ENCODE peak calls at places on chromosomes 16 and 17, in ten cellular contexts. T is fibroblast of the aortic adventitia, R is choroid plexus epithelial cell, Y is dorsolateral prefrontal cortex, I is mammary epithelial cell, P is upper lobe of right lung, O is fibroblast of villous mesenchyme, N is fibroblast of lung, F is AG04450, X is fibroblast of mammary gland. E is an unnamed sample.

GRCh38 chr17:66829386-66829864 is 5.5 kb upstream of the CACNG5 start:
- DNase-seq in Y (no peak), O (peak; percentile 74), I (peak; percentile 44), F (peak; percentile 16), N (peak; percentile 74), P (no peak), T (peak; percentile 78), R (peak; percentile 84), X (peak; percentile 58), E (peak; percentile 40)

GRCh38 chr16:24537474-24538337 is 1.7 kb upstream of the RBBP6 start:
- DNase-seq in R (no peak), I (no peak), T (no peak), N (no peak), X (no peak), O (no peak), P (no peak), Y (no peak), F (no peak), E (no peak)

GRCh38 chr17:340074-340473 is 12.5 kb downstream of the RPH3AL start:
- DNase-seq in Y (no peak), N (no peak), O (no peak), F (no peak), X (no peak), I (no peak), R (no peak), T (no peak), P (no peak), E (no peak)

GRCh38 chr17:75959046-75959838 is 18.4 kb upstream of the FBF1 start:
- DNase-seq in X (no peak), N (no peak), O (peak; percentile 59), P (no peak), F (no peak), I (no peak), T (no peak), Y (no peak), R (no peak), E (no peak)

GRCh38 chr17:42354956-42355843 is 33.0 kb downstream of the STAT3 start:
- DNase-seq in N (peak; percentile 47), P (no peak), Y (no peak), I (peak; percentile 30), T (peak; percentile 86), F (no peak), O (peak; percentile 92), R (no peak), X (peak; percentile 70), E (no peak)

GRCh38 chr16:50731989-50732589 is 9.8 kb upstream of the CYLD start:
- DNase-seq in T (no peak), Y (no peak), F (no peak), I (no peak), X (no peak), P (no peak), N (no peak), O (no peak), R (no peak), E (no peak)

GRCh38 chr16:58196898-58197313 is 1.0 kb downstream of the CSNK2A2 start:
- DNase-seq in O (peak; percentile 14), X (peak; percentile 69), P (no peak), R (peak; percentile 6), N (peak; percentile 52), Y (no peak), I (peak; percentile 11), T (peak; percentile 10), F (no peak), E (no peak)

GRCh38 chr16:31428638-31429247 is 583 bp upstream of the COX6A2 start:
- DNase-seq in Y (no peak), T (no peak), P (no peak), N (no peak), O (no peak), F (no peak), R (no peak), X (no peak), I (peak; percentile 59), E (no peak)

GRCh38 chr16:64253525-64253924 is 868.3 kb downstream of the CDH11 start:
- DNase-seq in N (no peak), X (no peak), P (no peak), O (no peak), R (no peak), F (no peak), T (no peak), Y (no peak), I (no peak), E (no peak)

GRCh38 chr17:36856169-36856568 is 81.1 kb upstream of the LHX1 start:
- DNase-seq in T (no peak), R (no peak), Y (no peak), X (no peak), P (no peak), I (peak; percentile 89), O (no peak), F (no peak), N (no peak), E (no peak)

GRCh38 chr17:39595928-39596327 is 11.8 kb downstream of the NEUROD2 start:
- DNase-seq in F (no peak), X (no peak), P (no peak), O (no peak), Y (no peak), T (no peak), N (no peak), R (no peak), I (no peak), E (no peak)

GRCh38 chr17:3656353-3656752 is 12.0 kb downstream of the TAX1BP3 start:
- DNase-seq in Y (no peak), X (no peak), R (no peak), P (no peak), I (no peak), N (no peak), F (no peak), T (no peak), O (no peak), E (no peak)

GRCh38 chr17:3658784-3659449 is 9.5 kb downstream of the TAX1BP3 start:
- DNase-seq in T (no peak), P (no peak), N (no peak), Y (no peak), F (no peak), O (no peak), I (no peak), X (no peak), R (no peak), E (no peak)

GRCh38 chr17:3657874-3658783 is 10.2 kb downstream of the TAX1BP3 start:
- DNase-seq in N (no peak), I (no peak), F (no peak), P (no peak), Y (no peak), T (no peak), X (no peak), O (no peak), R (no peak), E (no peak)

GRCh38 chr17:3656755-3657587 is 11.4 kb downstream of the TAX1BP3 start:
- DNase-seq in F (no peak), X (no peak), P (no peak), O (no peak), T (no peak), N (no peak), I (no peak), Y (no peak), R (no peak), E (no peak)

DNA sequence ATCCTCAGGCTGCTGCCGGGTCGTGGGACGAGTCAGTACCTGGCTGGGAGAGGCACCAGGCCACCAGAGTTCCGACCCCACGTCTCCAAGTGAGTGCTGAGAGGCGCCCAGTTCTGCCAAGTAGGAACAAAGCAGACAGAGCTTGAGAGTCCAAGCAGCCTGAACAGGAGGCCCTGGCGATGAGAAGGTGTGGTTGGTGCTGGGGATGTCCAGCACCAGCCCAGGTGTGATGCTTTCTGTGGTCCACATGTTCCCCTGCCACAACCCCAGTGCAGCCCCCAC is 10.8 kb downstream of the TAX1BP3 start:
- DNase-seq in R (no peak), F (no peak), I (no peak), N (no peak), T (no peak), X (no peak), Y (no peak), P (no peak), O (no peak), E (no peak)
- H3K4me3 ChIP-seq in R (no peak overlapping the region), F (no peak overlapping the region), I (no peak overlapping the region), N (no peak overlapping the region), T (no peak overlapping the region), X (no peak overlapping the region), Y (no peak overlapping the region), P (no peak overlapping the region), O (no peak overlapping the region), E (no peak overlapping the region)

GRCh38 chr16:769201-769769 is 8.8 kb downstream of the MSLN start:
- DNase-seq in R (no peak), T (no peak), F (no peak), O (no peak), N (no peak), X (no peak), Y (no peak), P (no peak), I (no peak), E (no peak)
- H3K4me3 ChIP-seq in R (no peak overlapping the region), T (no peak overlapping the region), F (no peak overlapping the region), O (no peak overlapping the region), N (no peak overlapping the region), X (no peak overlapping the region), Y (no peak overlapping the region), P (no peak overlapping the region), I (no peak overlapping the region), E (no peak overlapping the region)

DNA sequence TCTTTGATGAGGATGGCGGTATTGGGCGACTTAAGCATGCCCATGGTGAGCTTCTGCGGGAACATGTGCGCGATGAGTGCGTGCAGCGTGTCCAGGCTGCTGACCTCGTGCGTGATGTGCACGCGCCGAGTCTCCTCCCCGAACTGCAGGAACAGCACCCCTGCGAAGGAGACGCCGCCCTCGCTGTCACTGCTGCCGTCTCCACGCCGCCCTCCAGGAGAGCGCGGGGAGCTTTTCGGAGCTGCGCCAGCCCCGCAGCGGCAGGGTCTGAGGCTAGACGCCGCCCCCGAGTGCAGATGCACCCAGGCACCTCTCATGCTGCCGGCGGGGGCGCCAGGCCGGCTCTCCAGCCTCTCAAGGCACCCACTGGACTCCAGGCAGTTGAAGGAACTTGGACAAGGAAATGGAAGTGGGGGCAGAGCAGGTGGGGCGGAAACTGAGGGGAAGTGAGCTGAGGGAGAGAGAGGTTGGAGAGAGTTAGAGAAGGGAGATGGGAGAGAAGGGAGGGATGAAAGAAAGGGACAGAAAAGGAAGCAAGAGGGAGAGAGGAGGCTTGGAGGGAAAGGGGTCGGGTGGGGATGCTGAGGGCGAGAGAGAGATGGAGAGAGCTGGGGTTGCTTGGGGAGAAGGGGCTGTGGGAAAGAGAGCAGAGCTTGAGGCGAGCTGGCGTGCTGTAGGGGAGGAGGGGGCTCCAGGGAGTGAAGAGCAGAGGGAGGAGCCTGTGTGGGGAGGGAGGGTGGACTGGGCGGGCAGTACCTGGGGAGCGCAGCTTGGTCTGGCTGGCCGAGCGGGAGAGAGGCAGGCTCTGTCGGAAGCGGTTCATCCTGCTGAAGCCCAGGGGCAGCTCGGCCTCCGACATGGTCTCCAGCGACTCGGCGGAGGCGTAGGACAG is 42.1 kb downstream of the SRCIN1 start:
- DNase-seq in N (no peak), X (no peak), P (no peak), R (no peak), T (no peak), F (no peak), O (no peak), I (no peak), Y (no peak), E (no peak)
- H3K4me3 ChIP-seq in N (no peak overlapping the region), X (no peak overlapping the region), P (no peak overlapping the region), R (no peak overlapping the region), T (no peak overlapping the region), F (no peak overlapping the region), O (no peak overlapping the region), I (no peak overlapping the region), Y (no peak overlapping the region), E (no peak overlapping the region)

DNA sequence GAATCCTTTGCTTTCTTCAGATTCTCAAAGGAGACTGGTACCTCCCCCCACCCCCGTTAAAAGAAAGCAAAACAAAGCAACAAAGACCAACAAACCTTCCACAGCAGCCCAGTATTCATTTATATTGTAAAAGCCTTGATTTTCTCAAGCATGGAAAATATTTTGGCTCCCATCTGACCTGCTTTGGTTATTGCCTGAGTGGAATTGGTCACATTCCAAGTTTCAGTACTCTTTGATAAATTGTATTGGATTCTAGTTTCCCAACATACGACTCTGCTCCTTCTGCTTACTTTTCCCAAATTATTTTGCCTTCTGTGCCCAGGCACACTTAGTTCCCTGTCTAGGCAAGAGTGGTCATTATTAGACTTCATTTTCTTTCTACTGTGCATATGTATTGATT is 1.3 kb downstream of the ABCC11 start:
- DNase-seq in X (peak; percentile 43), O (peak; percentile 24), T (peak; percentile 68), Y (no peak), F (no peak), N (peak; percentile 48), R (peak; percentile 51), P (no peak), I (no peak), E (no peak)
- H3K4me3 ChIP-seq in X (peak overlapping the region; percentile 9), O (peak overlapping the region; percentile 15), T (peak overlapping the region; percentile 91), Y (peak overlapping the region; percentile 90), F (peak overlapping the region; percentile 92), N (no peak overlapping the region), R (no peak overlapping the region), P (peak overlapping the region; percentile 96), I (peak overlapping the region; percentile 21), E (no peak overlapping the region)